ENCODE peak calls at places on chromosomes 6 and 20, in four cellular contexts. Z is stomach, M is tibial nerve, N is brain microvascular endothelial cell. T is an unnamed sample.

GRCh38 chr20:58173930-58174707 is 54.3 kb downstream of the ANKRD60 start:
- DNase-seq in N (no peak), Z (no peak), M (no peak), T (no peak)

GRCh38 chr6:130406935-130407532 is 41.2 kb downstream of the TMEM200A start:
- DNase-seq in Z (no peak), M (no peak), N (no peak), T (no peak)

GRCh38 chr20:58349586-58349985 is 39.4 kb upstream of the VAPB start:
- DNase-seq in M (no peak), Z (no peak), N (peak), T (peak)

GRCh38 chr20:64057628-64058498 is 5.1 kb upstream of the TCEA2 start:
- DNase-seq in Z (peak), N (peak), M (peak), T (no peak)

GRCh38 chr20:22866757-22867425 is 168.2 kb upstream of the SSTR4 start:
- DNase-seq in M (no peak), N (peak), Z (no peak), T (no peak)

GRCh38 chr6:151112130-151112529 is 127.6 kb upstream of the AKAP12 start:
- DNase-seq in N (no peak), Z (no peak), M (no peak), T (no peak)

GRCh38 chr6:31350551-31350950 is 6.4 kb downstream of the HLA-B start:
- DNase-seq in N (no peak), Z (no peak), M (no peak), T (no peak)

GRCh38 chr6:105838156-105838555 is 248.0 kb upstream of the PRDM1 start:
- DNase-seq in M (no peak), N (no peak), Z (no peak), T (no peak)

GRCh38 chr6:166798652-166799051 is 157.7 kb downstream of the RNASET2 start:
- DNase-seq in N (no peak), Z (no peak), M (no peak), T (no peak)

GRCh38 chr6:347951-348859 is 43.3 kb upstream of the IRF4 start:
- DNase-seq in N (no peak), M (no peak), Z (no peak), T (no peak)

GRCh38 chr20:38472513-38473352 is at the start of gene RALGAPB:
- DNase-seq in Z (peak), N (peak), M (peak), T (peak)

GRCh38 chr20:38471245-38471644 is 1.4 kb upstream of the RALGAPB start:
- DNase-seq in M (no peak), N (no peak), Z (no peak), T (no peak)

GRCh38 chr20:38477747-38478146 is 5.1 kb downstream of the RALGAPB start:
- DNase-seq in N (no peak), Z (no peak), M (no peak), T (no peak)

GRCh38 chr20:38471987-38472512 is 593 bp upstream of the RALGAPB start:
- DNase-seq in N (no peak), M (no peak), Z (no peak), T (no peak)

GRCh38 chr20:38473353-38473795 is 731 bp downstream of the RALGAPB start:
- DNase-seq in Z (peak), N (no peak), M (no peak), T (no peak)
- TF ChIP-seq CTCF in Z (no peak), N (peak), M (no peak), T (peak)

GRCh38 chr20:24647713-24648112 is 178.3 kb downstream of the SYNDIG1 start:
- DNase-seq in M (no peak), Z (no peak), N (no peak), T (no peak)
- H3K4me3 ChIP-seq in M (no peak), Z (no peak), N (no peak), T (no peak)

GRCh38 chr6:162603231-162603630 is 124.3 kb downstream of the PRKN start:
- DNase-seq in M (no peak), N (no peak), Z (no peak), T (no peak)

GRCh38 chr6:162605881-162606280 is 121.7 kb downstream of the PRKN start:
- DNase-seq in N (no peak), Z (no peak), M (no peak), T (no peak)

GRCh38 chr6:162602759-162603158 is 124.8 kb downstream of the PRKN start:
- DNase-seq in Z (no peak), M (no peak), N (no peak), T (no peak)
- TF ChIP-seq CTCF in Z (no peak), M (no peak), N (no peak), T (no peak)

GRCh38 chr20:32535316-32535952 is 49.7 kb downstream of the NOL4L start:
- DNase-seq in M (no peak), Z (no peak), N (no peak), T (no peak)
- H3K4me3 ChIP-seq in M (peak), Z (peak), N (no peak), T (no peak)

GRCh38 chr6:132456700-132457143 is 55.4 kb upstream of the MOXD1 start:
- DNase-seq in N (no peak), M (no peak), Z (peak), T (no peak)
- TF ChIP-seq CTCF in N (peak), M (no peak), Z (no peak), T (no peak)

GRCh38 chr6:16437984-16438383 is 199.6 kb downstream of the GMPR start:
- DNase-seq in Z (peak), M (no peak), N (no peak), T (no peak)
- H3K4me3 ChIP-seq in Z (no peak), M (no peak), N (no peak), T (no peak)

GRCh38 chr6:24194968-24195700 is 69.1 kb downstream of the NRSN1 start:
- DNase-seq in N (no peak), M (no peak), Z (no peak), T (peak)

GRCh38 chr6:24193364-24193763 is 67.3 kb downstream of the NRSN1 start:
- DNase-seq in Z (no peak), N (no peak), M (no peak), T (no peak)

GRCh38 chr6:24197892-24198291 is 71.9 kb downstream of the NRSN1 start:
- DNase-seq in Z (no peak), N (no peak), M (no peak), T (no peak)

GRCh38 chr6:24191346-24191745 is 65.3 kb downstream of the NRSN1 start:
- DNase-seq in M (no peak), N (no peak), Z (no peak), T (no peak)

GRCh38 chr6:24196198-24196597 is 70.2 kb downstream of the NRSN1 start:
- DNase-seq in N (no peak), Z (no peak), M (no peak), T (no peak)
- TF ChIP-seq CTCF in N (no peak), Z (no peak), M (no peak), T (no peak)

GRCh38 chr6:7262746-7263335 is 50.2 kb downstream of the SSR1 start:
- DNase-seq in M (no peak), Z (no peak), N (no peak), T (no peak)

GRCh38 chr6:7264041-7264440 is 49.0 kb downstream of the SSR1 start:
- DNase-seq in M (no peak), Z (peak), N (no peak), T (no peak)

GRCh38 chr6:7261030-7261841 is 51.8 kb downstream of the SSR1 start:
- DNase-seq in Z (peak), M (peak), N (peak), T (peak)

GRCh38 chr6:7260291-7261029 is 52.5 kb downstream of the SSR1 start:
- DNase-seq in M (no peak), Z (no peak), N (no peak), T (no peak)

GRCh38 chr6:7262037-7262461 is 51.0 kb downstream of the SSR1 start:
- DNase-seq in N (no peak), M (no peak), Z (no peak), T (no peak)
- H3K4me3 ChIP-seq in N (peak), M (no peak), Z (peak), T (peak)

DNA sequence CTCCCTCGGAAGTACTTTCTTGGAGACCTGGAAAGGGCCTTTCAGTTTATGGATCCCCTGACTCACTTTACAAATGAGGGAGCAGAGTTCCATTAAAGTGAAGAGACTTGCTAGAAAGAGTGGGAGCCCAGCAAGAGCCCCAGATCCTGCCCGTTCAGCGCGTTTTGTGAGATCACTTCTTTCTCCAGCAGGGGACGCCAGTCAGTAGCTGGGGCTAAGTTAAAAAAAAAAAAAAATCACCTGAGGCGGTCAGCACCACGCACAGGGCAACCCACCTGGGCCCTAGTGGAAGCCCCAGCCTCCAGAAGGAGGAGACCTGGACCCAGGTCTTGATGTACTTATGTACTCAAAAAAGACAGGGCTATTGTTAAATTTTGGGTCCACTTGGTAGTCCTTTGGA is 274.5 kb upstream of the RNF24 start:
- DNase-seq in M (no peak), Z (no peak), N (no peak), T (no peak)
- TF ChIP-seq CTCF in M (no peak), Z (no peak), N (peak), T (no peak)

T was measured in kidney epithelial cell.